ENCODE peak calls at places on chromosome 19, in five cellular contexts. Z is breast epithelium, R is endothelial cell of umbilical vein, O is sigmoid colon, K is transverse colon. Y is an unnamed sample.

GRCh38 chr19:571127-571974 is 1.0 kb upstream of the BSG start:
- DNase-seq in K (peak; percentile 68), Z (peak; percentile 67), R (peak; percentile 60), O (no peak), Y (no peak)

GRCh38 chr19:43634516-43634876 is 5.2 kb downstream of the CADM4 start:
- DNase-seq in O (no peak), K (no peak), Z (peak; percentile 53), R (no peak), Y (no peak)

GRCh38 chr19:35853038-35853756 is 893 bp upstream of the NPHS1 start:
- DNase-seq in R (no peak), K (no peak), O (no peak), Z (no peak), Y (no peak)

GRCh38 chr19:42083537-42083936 is 7.6 kb downstream of the ZNF574 start:
- DNase-seq in K (no peak), O (no peak), R (no peak), Z (no peak), Y (no peak)

GRCh38 chr19:12794936-12795335 is 3.6 kb downstream of the JUNB start:
- DNase-seq in O (no peak), K (no peak), Z (no peak), R (no peak), Y (no peak)

GRCh38 chr19:46963093-46963734 is 56.4 kb upstream of the NPAS1 start:
- DNase-seq in Z (no peak), K (no peak), O (no peak), R (peak; percentile 46), Y (no peak)

GRCh38 chr19:46978470-46978869 is 41.2 kb upstream of the NPAS1 start:
- DNase-seq in K (no peak), R (no peak), Z (no peak), O (no peak), Y (no peak)

GRCh38 chr19:6524326-6524725 is 6.5 kb upstream of the TNFSF9 start:
- DNase-seq in O (no peak), Z (no peak), K (no peak), R (peak; percentile 56), Y (no peak)

GRCh38 chr19:10271543-10272086 is 695 bp downstream of the ICAM1 start:
- DNase-seq in R (peak; percentile 61), Z (no peak), O (no peak), K (peak; percentile 43), Y (no peak)

GRCh38 chr19:47507924-47508553 is 6.8 kb downstream of the NAPA start:
- DNase-seq in O (no peak), Z (no peak), R (no peak), K (no peak), Y (no peak)

GRCh38 chr19:53237114-53237777 is 17.4 kb downstream of the ZNF677 start:
- DNase-seq in O (no peak), R (no peak), Z (no peak), K (no peak), Y (no peak)

GRCh38 chr19:9565900-9566705 is 18.2 kb downstream of the ZNF121 start:
- DNase-seq in Z (no peak), O (no peak), R (no peak), K (no peak), Y (no peak)

GRCh38 chr19:46890423-46891170 is 29.8 kb downstream of the ARHGAP35 start:
- DNase-seq in Z (no peak), K (no peak), R (no peak), O (no peak), Y (no peak)

GRCh38 chr19:17479325-17479791 is 9.0 kb downstream of the SLC27A1 start:
- DNase-seq in K (no peak), R (no peak), O (no peak), Z (no peak), Y (no peak)

GRCh38 chr19:34381399-34382251 is 16.6 kb downstream of the GPI start:
- DNase-seq in K (no peak), Z (no peak), O (no peak), R (no peak), Y (no peak)

GRCh38 chr19:7685546-7686445 is 5.2 kb downstream of the TRAPPC5 start:
- DNase-seq in O (no peak), Z (no peak), R (no peak), K (no peak), Y (no peak)

GRCh38 chr19:43446746-43447489 is 18.5 kb downstream of the LYPD3 start:
- DNase-seq in O (peak; percentile 88), K (peak; percentile 81), R (peak; percentile 65), Z (peak; percentile 65), Y (no peak)

GRCh38 chr19:42090687-42091086 is 14.7 kb downstream of the ZNF574 start:
- DNase-seq in K (peak; percentile 23), Z (no peak), O (no peak), R (no peak), Y (no peak)

GRCh38 chr19:35746556-35746955 is 1.1 kb downstream of the PSENEN start:
- DNase-seq in R (no peak), O (no peak), Z (no peak), K (no peak), Y (no peak)

GRCh38 chr19:43470288-43470687 is 4.9 kb upstream of the LYPD3 start:
- DNase-seq in R (no peak), K (no peak), Z (no peak), O (no peak), Y (no peak)

GRCh38 chr19:35013820-35014754 is 14.0 kb downstream of the GRAMD1A start:
- DNase-seq in K (peak; percentile 50), O (peak; percentile 64), Z (no peak), R (no peak), Y (no peak)

GRCh38 chr19:35337984-35338296 is 9.0 kb downstream of the CD22 start:
- DNase-seq in R (no peak), Z (no peak), K (no peak), O (no peak), Y (no peak)

GRCh38 chr19:38013913-38014575 is 107.0 kb downstream of the SIPA1L3 start:
- DNase-seq in Z (no peak), K (no peak), R (no peak), O (no peak), Y (no peak)

GRCh38 chr19:38012290-38012689 is 105.3 kb downstream of the SIPA1L3 start:
- DNase-seq in O (no peak), Z (no peak), K (no peak), R (no peak), Y (no peak)

GRCh38 chr19:38012944-38013343 is 105.9 kb downstream of the SIPA1L3 start:
- DNase-seq in R (no peak), O (no peak), K (no peak), Z (no peak), Y (no peak)

GRCh38 chr19:38009650-38010229 is 102.7 kb downstream of the SIPA1L3 start:
- DNase-seq in R (no peak), O (no peak), Z (no peak), K (no peak), Y (no peak)

DNA sequence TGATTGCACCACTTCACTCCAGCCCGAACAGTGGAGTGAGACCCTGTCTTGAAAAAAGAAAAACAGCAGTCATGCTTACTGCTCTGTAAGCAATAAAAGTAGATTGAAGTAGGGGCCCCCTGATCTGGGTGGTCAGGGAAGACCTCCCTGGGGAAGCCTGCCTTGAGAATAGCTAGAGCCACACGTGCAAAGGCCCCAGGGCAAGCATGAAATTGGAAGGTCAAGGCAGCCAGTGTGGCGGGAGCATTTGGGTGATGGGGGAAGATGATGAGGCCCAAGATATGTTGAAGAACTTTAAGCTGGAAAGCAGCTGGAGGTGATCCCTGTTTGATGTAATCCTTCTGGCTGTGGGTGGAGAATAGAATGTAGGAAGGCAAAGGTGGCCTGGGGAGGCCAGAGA is 104.4 kb downstream of the SIPA1L3 start:
- DNase-seq in R (no peak), O (no peak), K (no peak), Z (no peak), Y (no peak)
- H3K27ac ChIP-seq in R (no peak overlapping the region), O (no peak overlapping the region), K (no peak overlapping the region), Z (no peak overlapping the region), Y (no peak overlapping the region)

DNA sequence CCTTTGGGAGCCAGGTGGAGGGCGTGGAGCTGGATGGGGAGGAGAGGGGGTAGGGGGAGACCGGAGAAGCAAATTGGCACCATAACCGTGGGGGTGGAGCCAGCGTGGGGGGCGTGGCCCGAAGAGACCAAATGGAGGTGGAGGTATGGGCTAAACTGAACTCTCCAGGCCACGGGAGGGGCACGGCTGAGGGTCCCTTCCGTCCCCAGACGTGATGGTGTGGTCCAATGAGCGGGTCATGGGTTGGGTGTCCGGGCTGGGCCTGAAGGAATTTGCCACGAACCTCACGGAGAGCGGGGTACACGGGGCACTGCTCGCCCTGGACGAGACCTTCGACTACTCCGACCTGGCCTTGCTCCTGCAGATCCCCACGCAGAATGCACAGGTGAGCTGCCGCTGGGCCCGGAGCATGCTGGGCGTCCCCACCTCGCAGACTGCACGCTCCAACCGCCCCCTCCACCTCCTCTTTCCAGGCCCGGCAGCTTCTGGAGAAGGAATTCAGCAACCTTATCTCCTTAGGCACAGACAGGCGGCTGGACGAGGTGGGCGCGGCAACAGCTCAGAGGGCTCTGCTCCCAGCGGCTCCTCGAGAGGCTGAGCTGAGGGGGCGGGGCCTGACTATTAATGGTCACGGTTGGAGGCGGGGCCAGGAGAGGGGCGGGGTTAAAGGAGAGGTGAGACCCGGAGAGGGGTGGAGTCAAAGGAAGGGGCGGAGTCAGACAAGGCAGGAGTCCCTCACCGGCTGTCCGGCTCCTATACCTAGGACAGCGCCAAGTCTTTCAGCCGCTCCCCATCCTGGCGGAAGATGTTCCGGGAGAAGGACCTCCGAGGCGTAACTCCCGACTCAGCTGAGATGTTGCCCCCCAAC is 6.2 kb downstream of the HRC start:
- DNase-seq in Z (peak; percentile 98), O (peak; percentile 97), K (peak; percentile 100), R (peak; percentile 91), Y (peak; percentile 99)
- TF ChIP-seq POLR2AphosphoS5 in Z (no peak), O (peak; percentile 67), K (peak; percentile 94), R (no peak), Y (peak; percentile 72)

DNA sequence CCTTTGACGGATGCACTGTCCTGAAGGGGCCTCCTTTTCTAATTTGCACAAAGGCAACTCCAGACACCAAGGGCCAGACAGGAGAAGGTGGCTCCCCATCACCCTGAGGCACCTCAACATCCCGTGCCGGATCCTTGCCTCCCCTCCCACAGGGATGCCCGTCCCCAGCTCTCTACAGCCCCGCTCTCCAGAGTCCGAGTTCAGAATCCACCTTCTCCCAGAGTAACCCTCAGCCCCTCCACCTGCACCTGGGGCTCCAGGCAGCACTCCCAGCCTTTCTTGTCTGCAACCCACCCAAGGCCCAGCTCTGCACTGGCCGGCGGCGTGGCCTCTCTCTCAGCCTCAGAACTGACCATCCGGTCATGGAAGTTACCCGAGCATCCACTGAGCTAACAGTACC is 4.8 kb downstream of the NDUFB7 start:
- DNase-seq in K (no peak), R (no peak), O (no peak), Z (no peak), Y (no peak)
- TF ChIP-seq CTCF in K (no peak), R (no peak), O (no peak), Z (no peak), Y (no peak)

GRCh38 chr19:20273376-20273775 is 106.4 kb downstream of the ZNF486 start:
- DNase-seq in O (no peak), K (no peak), Z (no peak), R (no peak), Y (no peak)

GRCh38 chr19:20273951-20274578 is 107.1 kb downstream of the ZNF486 start:
- DNase-seq in R (no peak), K (no peak), O (no peak), Z (no peak), Y (no peak)

GRCh38 chr19:20271215-20271926 is 104.4 kb downstream of the ZNF486 start:
- DNase-seq in R (no peak), O (no peak), Z (no peak), K (no peak), Y (no peak)

DNA sequence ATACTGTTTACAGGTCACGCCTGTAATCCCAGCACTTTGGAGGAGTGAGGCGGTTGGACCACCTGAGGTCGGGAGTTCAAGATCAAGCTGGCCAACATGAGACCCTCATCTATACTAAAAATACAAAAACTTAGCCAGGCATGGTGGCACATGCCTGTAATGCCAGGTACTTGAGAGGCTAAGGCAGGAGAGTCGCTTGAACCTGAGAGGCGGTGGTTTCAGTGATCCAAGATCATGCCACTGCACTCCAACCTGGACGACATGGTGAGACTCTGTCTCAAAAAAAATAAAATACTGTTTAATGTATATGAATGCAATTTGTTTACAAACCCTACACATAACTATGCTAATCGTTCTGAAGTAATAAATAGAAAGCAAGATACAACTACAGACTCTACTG is 102.4 kb downstream of the ZNF486 start:
- DNase-seq in R (no peak), Z (no peak), O (no peak), K (no peak), Y (no peak)
- H3K27ac ChIP-seq in R (no peak overlapping the region), Z (no peak overlapping the region), O (no peak overlapping the region), K (no peak overlapping the region), Y (no peak overlapping the region)

Y was measured in esophagus muscularis mucosa.